ENCODE peak calls at places on chromosomes 1 and 21, in nine cellular contexts. Z, P, X, H, K, V, E, L and A are unnamed samples. For H3K4me1, the result is how much of the 10 kb centered on the place peaks cover.

GRCh38 chr1:203082571-203083462 is 3.0 kb downstream of the MYOG start:
- DNase-seq in L (no peak), X (no peak), V (no peak), P (no peak), E (no peak), K (peak), H (no peak), Z (peak), A (no peak)

GRCh38 chr1:204483791-204484190 is 10.8 kb downstream of the PIK3C2B start:
- DNase-seq in V (no peak), P (no peak), L (no peak), E (no peak), X (no peak), H (no peak), Z (no peak), K (no peak), A (no peak)

GRCh38 chr1:157487430-157487829 is 64.9 kb downstream of the FCRL5 start:
- DNase-seq in Z (no peak), H (no peak), E (no peak), V (no peak), K (no peak), P (no peak), X (no peak), L (no peak), A (no peak)

GRCh38 chr1:248114890-248115289 is 19.9 kb downstream of the OR2L13 start:
- DNase-seq in X (no peak), L (no peak), V (no peak), E (no peak), Z (no peak), K (no peak), H (no peak), P (no peak), A (no peak)

GRCh38 chr1:102434421-102434820 is 437.7 kb upstream of the OLFM3 start:
- DNase-seq in P (peak), E (no peak), V (no peak), Z (no peak), K (no peak), L (no peak), X (peak), H (no peak), A (peak)

GRCh38 chr1:54516249-54516920 is 31.6 kb upstream of the ACOT11 start:
- DNase-seq in X (no peak), Z (no peak), E (no peak), K (no peak), L (no peak), H (no peak), V (no peak), P (no peak), A (no peak)

GRCh38 chr1:244154528-244154881 is 103.4 kb downstream of the ZBTB18 start:
- DNase-seq in K (no peak), H (no peak), X (no peak), Z (no peak), P (no peak), E (no peak), L (no peak), V (no peak), A (no peak)

GRCh38 chr21:38277501-38278111 is 20.8 kb downstream of the KCNJ15 start:
- DNase-seq in V (peak), E (no peak), H (no peak), X (no peak), L (peak), K (no peak), P (peak), Z (peak), A (peak)

GRCh38 chr1:239511865-239512264 is 125.5 kb downstream of the CHRM3 start:
- DNase-seq in E (no peak), Z (no peak), H (no peak), K (no peak), L (no peak), X (no peak), P (no peak), V (no peak), A (no peak)

GRCh38 chr21:46635324-46636180 is at the start of gene PRMT2:
- DNase-seq in P (peak), H (peak), K (peak), Z (peak), L (peak), V (peak), X (peak), E (peak), A (peak)

GRCh38 chr21:40507978-40508377 is 339.0 kb downstream of the DSCAM start:
- DNase-seq in P (no peak), H (no peak), E (no peak), X (no peak), Z (no peak), V (peak), L (no peak), K (no peak), A (no peak)

GRCh38 chr1:63691672-63692425 is 82.0 kb upstream of the ROR1 start:
- DNase-seq in E (peak), X (peak), H (no peak), Z (peak), P (peak), L (peak), K (peak), V (peak), A (peak)

GRCh38 chr1:218030846-218031245 is 254.2 kb upstream of the RRP15 start:
- DNase-seq in L (no peak), X (no peak), K (no peak), P (no peak), Z (no peak), E (no peak), V (no peak), H (no peak), A (no peak)

GRCh38 chr1:231998791-231999190 is 372.2 kb downstream of the DISC1 start:
- DNase-seq in L (no peak), K (no peak), Z (no peak), H (no peak), X (no peak), P (no peak), E (no peak), V (no peak), A (no peak)

GRCh38 chr1:199550384-199551067 is 477.0 kb upstream of the NR5A2 start:
- DNase-seq in Z (no peak), X (no peak), P (no peak), K (no peak), H (no peak), E (no peak), V (peak), L (no peak), A (peak)

GRCh38 chr21:33663241-33663640 is 20.9 kb downstream of the ITSN1 start:
- DNase-seq in K (no peak), L (no peak), V (no peak), Z (no peak), E (no peak), P (no peak), X (no peak), H (no peak), A (no peak)

GRCh38 chr21:31974454-31974985 is 101.7 kb downstream of the HUNK start:
- DNase-seq in K (no peak), P (no peak), H (no peak), X (peak), V (no peak), L (no peak), E (no peak), Z (no peak), A (no peak)

GRCh38 chr1:235984041-235984820 is 80.7 kb downstream of the NID1 start:
- DNase-seq in Z (no peak), E (no peak), P (no peak), V (peak), H (no peak), L (no peak), X (no peak), K (no peak), A (peak)

GRCh38 chr1:154386643-154387352 is 18.3 kb upstream of the IL6R start:
- DNase-seq in P (no peak), X (no peak), V (no peak), L (no peak), K (no peak), Z (peak), E (peak), H (no peak), A (no peak)

GRCh38 chr1:214102907-214103306 is 115.1 kb downstream of the PROX1 start:
- DNase-seq in X (no peak), Z (no peak), L (no peak), V (peak), H (no peak), P (peak), K (no peak), E (no peak), A (no peak)

GRCh38 chr1:232553809-232554208 is 76.1 kb downstream of the SIPA1L2 start:
- DNase-seq in Z (no peak), H (no peak), V (peak), X (no peak), L (no peak), K (no peak), P (no peak), E (no peak), A (no peak)

GRCh38 chr1:200176798-200177197 is 149.3 kb downstream of the NR5A2 start:
- DNase-seq in V (no peak), P (no peak), Z (no peak), K (no peak), L (no peak), X (no peak), H (no peak), E (no peak), A (no peak)

GRCh38 chr1:158203693-158204457 is 23.2 kb downstream of the CD1D start:
- DNase-seq in P (peak), Z (no peak), E (no peak), X (peak), K (peak), L (no peak), H (no peak), V (peak), A (peak)

GRCh38 chr1:91731815-91732214 is 154.1 kb downstream of the TGFBR3 start:
- DNase-seq in E (no peak), L (no peak), X (no peak), P (peak), K (no peak), H (no peak), Z (no peak), V (no peak), A (peak)

GRCh38 chr1:159849972-159850371 is 12.5 kb downstream of the VSIG8 start:
- DNase-seq in H (no peak), K (no peak), L (no peak), E (no peak), X (no peak), Z (no peak), P (peak), V (no peak), A (peak)

GRCh38 chr1:165070675-165071074 is 285.8 kb downstream of the LMX1A start:
- DNase-seq in V (no peak), P (no peak), Z (no peak), K (no peak), X (no peak), E (no peak), H (no peak), L (no peak), A (no peak)

GRCh38 chr1:54952950-54953718 is 27.3 kb upstream of the TMEM61 start:
- DNase-seq in P (no peak), K (no peak), X (no peak), V (no peak), Z (no peak), E (no peak), H (no peak), L (no peak), A (peak)

GRCh38 chr1:17640411-17640810 is 100.9 kb downstream of the ARHGEF10L start:
- DNase-seq in H (no peak), P (no peak), Z (no peak), X (no peak), K (no peak), L (no peak), E (no peak), V (no peak), A (no peak)

GRCh38 chr21:41601573-41602371 is 93.8 kb upstream of the TMPRSS2 start:
- DNase-seq in P (no peak), E (no peak), L (no peak), K (no peak), X (no peak), Z (peak), V (no peak), H (no peak), A (no peak)

GRCh38 chr21:33402011-33402979 is 918 bp upstream of the IFNGR2 start:
- DNase-seq in Z (peak), L (peak), X (no peak), P (peak), K (peak), H (peak), V (peak), E (peak), A (peak)

GRCh38 chr1:70503358-70503757 is 92.3 kb downstream of the CTH start:
- DNase-seq in Z (no peak), E (no peak), H (no peak), X (no peak), L (no peak), V (peak), K (no peak), P (no peak), A (no peak)

GRCh38 chr1:180251526-180252305 is 21.7 kb downstream of the LHX4 start:
- DNase-seq in H (no peak), E (no peak), X (no peak), P (no peak), Z (peak), K (no peak), L (no peak), V (no peak), A (no peak)

GRCh38 chr1:234573711-234574299 is 36.2 kb downstream of the IRF2BP2 start:
- DNase-seq in X (no peak), H (no peak), P (no peak), V (peak), Z (no peak), L (peak), K (no peak), E (no peak), A (peak)

GRCh38 chr1:3089490-3089889 is 20.5 kb downstream of the PRDM16 start:
- DNase-seq in E (no peak), V (no peak), P (no peak), K (no peak), H (no peak), L (no peak), X (no peak), Z (no peak), A (no peak)

GRCh38 chr1:160375788-160376524 is 9.1 kb downstream of the NHLH1 start:
- DNase-seq in X (peak), P (peak), L (peak), K (no peak), H (no peak), E (no peak), Z (no peak), V (no peak), A (peak)

GRCh38 chr1:107251839-107252238 is 111.0 kb downstream of the NTNG1 start:
- DNase-seq in V (no peak), P (no peak), X (no peak), K (no peak), Z (no peak), E (no peak), L (no peak), H (no peak), A (no peak)

GRCh38 chr1:47432071-47433036 is 5.5 kb upstream of the FOXD2 start:
- DNase-seq in K (peak), Z (peak), H (peak), P (peak), X (peak), V (peak), L (peak), E (peak), A (peak)

GRCh38 chr1:108201682-108202081 is 1.5 kb upstream of the SLC25A24 start:
- DNase-seq in E (no peak), X (no peak), K (no peak), H (no peak), P (no peak), Z (no peak), V (no peak), L (no peak), A (no peak)

GRCh38 chr1:52403566-52404115 is 582 bp downstream of the ORC1 start:
- DNase-seq in K (no peak), L (no peak), V (peak), Z (no peak), X (peak), P (no peak), E (peak), H (no peak), A (no peak)

DNA sequence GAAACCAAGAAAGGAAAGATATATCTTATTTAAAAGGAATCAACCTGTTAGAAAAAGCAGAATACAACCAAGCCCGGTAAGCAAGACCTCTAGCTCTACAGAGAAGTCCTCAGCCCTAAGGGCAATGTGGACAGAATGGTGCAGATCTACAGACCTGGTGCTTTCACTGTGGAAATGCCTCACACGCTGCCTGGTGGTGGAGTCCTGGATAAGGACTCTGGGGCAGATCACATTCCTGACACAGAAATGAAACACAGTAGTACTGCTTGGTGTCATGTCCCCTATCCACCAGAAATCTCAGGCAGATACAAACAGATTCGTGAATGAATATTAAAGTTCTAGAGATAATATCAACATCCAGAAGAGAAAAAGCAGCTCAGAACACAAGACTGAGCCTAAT is 6.8 kb downstream of the CNN3 start:
- DNase-seq in L (no peak), Z (no peak), K (no peak), X (no peak), H (no peak), V (no peak), P (no peak), E (no peak), A (no peak)
- H3K4me1 ChIP-seq in L (under half), Z (half or more), K (half or more), X (under half), H (half or more), V (under half), P (half or more), E (under half), A (under half)

DNA sequence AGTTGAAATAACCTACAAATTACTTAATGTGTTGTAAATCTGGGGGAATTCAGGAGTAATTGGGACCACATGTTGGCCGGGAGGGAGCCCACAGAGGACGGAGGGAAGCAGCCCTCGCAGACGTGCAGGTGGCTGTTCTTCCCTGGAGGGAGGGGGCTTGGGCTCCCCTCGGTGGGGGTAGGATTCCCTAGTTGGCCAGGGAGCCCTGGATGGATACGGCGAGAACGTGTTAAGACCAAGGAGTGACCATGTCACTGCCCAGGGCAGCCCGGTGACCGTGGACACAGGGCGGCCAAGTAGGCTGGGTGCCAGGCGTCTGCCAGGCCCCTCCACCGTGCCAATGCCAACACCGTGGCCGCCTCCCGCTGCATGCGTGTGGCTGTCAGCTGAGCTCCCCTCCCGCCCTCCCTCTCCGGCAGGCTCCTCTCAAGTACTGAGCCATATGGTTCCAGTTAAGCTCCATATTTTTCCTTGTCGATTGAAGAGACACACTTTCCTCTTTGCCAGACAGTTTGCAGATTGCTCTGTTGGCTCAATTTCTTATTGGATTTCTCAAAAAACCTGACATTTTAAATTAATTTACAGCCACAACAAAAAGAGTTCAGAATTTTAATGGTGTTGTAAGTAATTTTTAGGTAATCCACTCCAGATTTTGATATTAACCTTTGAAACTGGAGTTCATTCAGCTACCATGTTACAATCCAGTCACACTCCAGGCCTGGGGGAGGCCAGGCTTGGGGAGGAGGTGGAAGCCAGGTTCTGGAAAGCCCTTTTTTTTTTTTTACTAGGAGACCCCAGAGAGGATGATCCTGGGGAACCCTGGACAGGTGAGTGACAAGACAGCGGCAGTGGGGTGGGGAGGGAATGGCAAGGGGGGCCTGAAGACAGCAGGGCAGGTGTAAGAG is 71.2 kb downstream of the CASZ1 start:
- DNase-seq in E (no peak), H (peak), V (peak), P (no peak), K (no peak), Z (peak), L (no peak), X (no peak), A (no peak)
- H3K4me1 ChIP-seq in E (under half), H (under half), V (under half), P (under half), K (half or more), Z (half or more), L (under half), X (under half), A (half or more)

GRCh38 chr21:44299085-44299457 is 782 bp upstream of the PFKL start:
- DNase-seq in Z (no peak), X (no peak), E (no peak), K (no peak), H (no peak), V (peak), L (no peak), P (no peak), A (no peak)

GRCh38 chr21:44301961-44302406 is 2.1 kb downstream of the PFKL start:
- DNase-seq in L (no peak), X (no peak), P (no peak), K (no peak), H (no peak), Z (no peak), V (no peak), E (peak), A (no peak)

GRCh38 chr21:44299458-44300261 is at the start of gene PFKL:
- DNase-seq in H (peak), L (no peak), K (peak), P (peak), Z (peak), X (peak), V (peak), E (peak), A (peak)

GRCh38 chr21:44300262-44300959 is 558 bp downstream of the PFKL start:
- DNase-seq in K (peak), V (peak), P (peak), Z (peak), E (peak), X (no peak), L (peak), H (peak), A (peak)

GRCh38 chr21:44301093-44301492 is 1.2 kb downstream of the PFKL start:
- DNase-seq in K (no peak), E (no peak), V (no peak), X (no peak), Z (no peak), P (no peak), L (no peak), H (no peak), A (no peak)
- H3K4me1 ChIP-seq in K (half or more), E (under half), V (under half), X (under half), Z (half or more), P (under half), L (under half), H (half or more), A (under half)

DNA sequence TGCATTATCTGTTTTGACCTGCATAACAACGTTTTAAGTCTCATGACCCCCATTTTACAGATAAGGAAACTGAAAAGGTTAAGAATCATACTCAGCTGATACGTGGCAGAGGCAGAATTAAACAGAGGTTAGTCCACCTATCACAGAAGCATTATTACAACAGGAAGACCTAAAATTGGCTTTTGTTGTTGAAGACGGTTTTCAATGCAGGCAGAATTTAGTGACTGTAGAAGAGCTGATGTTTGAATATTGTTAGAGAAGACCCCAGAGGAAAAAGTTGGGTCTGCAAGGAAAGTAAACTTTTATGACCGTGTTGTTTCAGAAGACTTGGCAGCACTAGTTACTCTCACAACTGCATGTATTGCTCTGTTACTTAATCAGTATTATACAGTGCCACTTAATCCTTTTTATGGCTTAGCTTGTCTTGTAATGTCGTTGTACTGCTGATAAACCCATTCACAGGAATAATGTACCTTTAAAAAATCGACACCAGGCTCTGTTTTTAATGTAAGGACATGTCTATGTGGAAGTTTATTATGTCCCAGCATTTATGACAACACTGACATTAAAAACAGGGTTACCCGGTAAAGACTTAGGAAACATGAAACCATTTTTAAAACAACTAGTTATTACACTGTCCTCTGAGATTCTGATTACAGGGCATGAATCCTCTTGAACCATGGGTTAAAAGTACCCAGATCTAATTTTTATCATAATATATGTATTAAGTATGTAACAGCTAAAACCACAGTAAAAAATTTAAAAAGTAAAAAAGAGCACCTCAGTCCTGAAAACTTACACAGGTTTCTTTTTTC is 235.4 kb downstream of the TTLL7 start:
- DNase-seq in X (no peak), V (no peak), H (no peak), L (no peak), P (no peak), Z (no peak), K (no peak), E (no peak), A (no peak)
- H3K4me1 ChIP-seq in X (under half), V (under half), H (under half), L (under half), P (under half), Z (under half), K (under half), E (under half), A (under half)